ENCODE peak calls at places on chromosomes 5 and 9, in six cellular contexts. A is Panc1; O is CD8-positive, alpha-beta T cell; N is endodermal cell; M is adrenal gland; I is kidney epithelial cell. U is an unnamed sample.
A peak's percentile ranks its signal among the peaks of the same experiment; 100 is the strongest.

GRCh38 chr9:122808141-122808540 is 8.2 kb downstream of the OR1K1 start:
- DNase-seq in N (no peak), I (no peak), A (no peak), M (no peak), O (no peak), U (no peak)

GRCh38 chr5:128825826-128826225 is 139.5 kb upstream of the SLC27A6 start:
- DNase-seq in I (no peak), M (peak; percentile 16), O (no peak), N (no peak), A (no peak), U (peak; percentile 59)

GRCh38 chr9:78811562-78812276 is 514.8 kb downstream of the PSAT1 start:
- DNase-seq in M (no peak), A (no peak), N (no peak), O (no peak), I (no peak), U (peak; percentile 35)

GRCh38 chr5:158590936-158591863 is 508.5 kb downstream of the EBF1 start:
- DNase-seq in N (peak; percentile 85), A (no peak), O (no peak), I (peak; percentile 21), M (no peak), U (peak; percentile 58)

GRCh38 chr5:89668821-89669220 is 740.7 kb downstream of the CETN3 start:
- DNase-seq in N (no peak), A (no peak), O (no peak), I (no peak), M (no peak), U (no peak)

GRCh38 chr9:109894921-109895758 is 115.1 kb downstream of the PALM2AKAP2 start:
- DNase-seq in N (no peak), I (no peak), O (no peak), M (peak; percentile 4), A (no peak), U (peak; percentile 46)

GRCh38 chr5:61307196-61307590 is 24.9 kb upstream of the ZSWIM6 start:
- DNase-seq in A (no peak), N (no peak), I (no peak), O (no peak), M (no peak), U (no peak)

GRCh38 chr9:104864675-104865104 is 63.3 kb downstream of the ABCA1 start:
- DNase-seq in O (no peak), M (peak; percentile 9), I (no peak), N (no peak), A (no peak), U (peak; percentile 98)

GRCh38 chr9:21096901-21097255 is 19.1 kb upstream of the IFNB1 start:
- DNase-seq in O (no peak), N (no peak), A (no peak), I (no peak), M (no peak), U (peak; percentile 4)

GRCh38 chr5:181188700-181189362 is 16.2 kb downstream of the TRIM7 start:
- DNase-seq in M (peak; percentile 73), O (peak; percentile 84), I (no peak), N (peak; percentile 94), A (no peak), U (peak; percentile 75)

GRCh38 chr5:178786859-178787499 is 56.5 kb upstream of the ZNF354A start:
- DNase-seq in I (peak; percentile 83), N (peak; percentile 23), A (peak; percentile 90), O (no peak), M (no peak), U (peak; percentile 52)

GRCh38 chr5:120502531-120502930 is 38.4 kb downstream of the PRR16 start:
- DNase-seq in M (no peak), I (no peak), O (no peak), N (no peak), A (no peak), U (no peak)

GRCh38 chr5:1468247-1468612 is 23.0 kb upstream of the SLC6A3 start:
- DNase-seq in A (no peak), I (no peak), O (peak; percentile 31), M (peak; percentile 29), N (peak; percentile 89), U (peak; percentile 9)

GRCh38 chr5:73284196-73284795 is 111.3 kb downstream of the TMEM174 start:
- DNase-seq in O (no peak), M (no peak), A (no peak), I (no peak), N (no peak), U (no peak)

GRCh38 chr5:55492449-55492848 is 42.3 kb downstream of the PLPP1 start:
- DNase-seq in A (no peak), I (no peak), O (no peak), N (no peak), M (no peak), U (no peak)

GRCh38 chr5:59661306-59661705 is 232.2 kb downstream of the PDE4D start:
- DNase-seq in O (no peak), M (no peak), N (no peak), A (no peak), I (no peak), U (peak; percentile 6)

GRCh38 chr5:109718216-109718615 is 28.5 kb downstream of the MAN2A1 start:
- DNase-seq in O (no peak), N (no peak), M (no peak), A (no peak), I (no peak), U (no peak)

GRCh38 chr9:24765025-24765756 is 219.5 kb upstream of the IZUMO3 start:
- DNase-seq in O (no peak), M (no peak), N (no peak), A (no peak), I (no peak), U (no peak)

GRCh38 chr9:126788631-126789349 is 16.1 kb upstream of the ZBTB43 start:
- DNase-seq in M (no peak), I (peak; percentile 82), N (no peak), O (no peak), A (no peak), U (peak; percentile 72)

GRCh38 chr5:66769030-66769733 is 173.0 kb downstream of the MAST4 start:
- DNase-seq in N (no peak), A (no peak), O (no peak), I (no peak), M (no peak), U (no peak)

GRCh38 chr5:66769839-66770617 is 173.8 kb downstream of the MAST4 start:
- DNase-seq in A (no peak), I (no peak), N (peak; percentile 90), O (no peak), M (no peak), U (peak; percentile 8)
- TF ChIP-seq CTCF in A (peak; percentile 40), I (peak; percentile 20), N (peak; percentile 84), O (no peak), M (no peak), U (peak; percentile 23)

DNA sequence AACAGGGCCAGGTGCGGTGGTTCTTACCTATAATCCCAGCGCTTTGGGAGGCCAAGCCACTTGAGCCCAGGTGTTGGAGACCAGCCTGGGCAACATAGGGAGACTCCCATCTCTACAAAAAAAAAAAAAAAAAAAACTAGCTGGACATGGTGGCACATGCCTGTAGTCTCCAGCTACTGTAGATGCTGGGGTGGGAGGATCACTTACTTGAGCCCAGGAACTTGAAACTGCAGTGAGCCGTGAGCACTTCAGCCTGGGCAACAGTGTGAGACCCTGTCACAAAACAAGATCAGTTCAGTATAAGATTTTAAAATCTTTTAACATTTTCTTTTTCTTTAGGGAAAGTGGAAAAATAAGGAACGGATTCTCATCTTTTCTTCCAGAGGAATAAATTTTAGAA is 2.5 kb downstream of the BRIX1 start:
- DNase-seq in O (no peak), M (no peak), A (no peak), I (no peak), N (no peak), U (no peak)
- H3K4me3 ChIP-seq in O (no peak overlapping the region), M (no peak overlapping the region), A (no peak overlapping the region), I (no peak overlapping the region), N (peak overlapping the region; percentile 97), U (no peak overlapping the region)

DNA sequence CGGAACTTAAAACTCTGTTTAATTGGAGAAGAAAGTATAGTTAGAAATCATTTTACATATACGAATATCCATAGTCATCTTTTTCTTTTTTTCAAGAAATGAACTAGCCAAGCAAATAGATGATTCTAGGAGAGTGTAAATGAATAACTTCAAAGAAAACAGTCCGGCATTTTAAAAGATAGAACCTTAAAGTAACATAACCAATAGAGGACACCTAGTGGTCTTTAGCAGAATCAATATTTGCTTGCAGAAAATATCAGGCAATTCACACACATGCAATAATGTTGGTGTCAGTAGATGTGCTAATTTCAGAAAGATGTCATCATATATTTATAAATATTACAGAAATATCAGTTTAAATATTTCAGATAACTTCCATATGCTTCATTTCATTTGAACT is 57.1 kb downstream of the HCN1 start:
- DNase-seq in M (no peak), N (no peak), I (no peak), O (no peak), A (no peak), U (peak; percentile 0)
- TF ChIP-seq CTCF in M (no peak), N (peak; percentile 68), I (no peak), O (no peak), A (peak; percentile 21), U (peak; percentile 15)

DNA sequence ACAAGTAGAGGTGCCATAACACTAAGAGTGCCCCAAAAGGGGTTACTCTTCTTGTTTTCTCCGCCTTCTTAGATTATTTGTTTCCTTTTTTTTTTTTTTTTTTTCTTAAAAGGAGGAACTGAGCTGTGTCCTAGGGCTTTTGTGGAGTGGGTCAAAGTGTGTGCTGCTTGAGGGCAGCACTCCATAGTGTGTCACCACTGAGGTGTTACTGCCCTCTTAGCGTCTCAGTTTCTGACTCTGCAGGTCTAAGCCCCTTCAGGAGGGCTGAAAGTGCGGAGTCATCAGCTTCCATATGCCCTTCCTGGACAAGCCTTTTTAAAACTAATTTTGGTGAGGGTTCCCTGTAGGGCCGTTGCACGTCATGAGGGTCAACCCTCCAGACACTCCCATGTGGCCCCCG is 12.6 kb upstream of the NANS start:
- DNase-seq in N (no peak), I (no peak), A (no peak), M (no peak), O (no peak), U (no peak)
- H3K4me3 ChIP-seq in N (no peak overlapping the region), I (no peak overlapping the region), A (no peak overlapping the region), M (no peak overlapping the region), O (no peak overlapping the region), U (no peak overlapping the region)

GRCh38 chr5:57955506-57955905 is 472.9 kb upstream of the ACTBL2 start:
- DNase-seq in A (no peak), O (no peak), I (no peak), N (no peak), M (no peak), U (no peak)
- TF ChIP-seq CTCF in A (no peak), O (no peak), I (no peak), N (no peak), M (no peak), U (no peak)

GRCh38 chr9:134600836-134601638 is 40.6 kb upstream of the COL5A1 start:
- DNase-seq in O (no peak), M (no peak), A (no peak), I (no peak), N (no peak), U (no peak)
- H3K4me3 ChIP-seq in O (no peak overlapping the region), M (no peak overlapping the region), A (no peak overlapping the region), I (no peak overlapping the region), N (no peak overlapping the region), U (no peak overlapping the region)

DNA sequence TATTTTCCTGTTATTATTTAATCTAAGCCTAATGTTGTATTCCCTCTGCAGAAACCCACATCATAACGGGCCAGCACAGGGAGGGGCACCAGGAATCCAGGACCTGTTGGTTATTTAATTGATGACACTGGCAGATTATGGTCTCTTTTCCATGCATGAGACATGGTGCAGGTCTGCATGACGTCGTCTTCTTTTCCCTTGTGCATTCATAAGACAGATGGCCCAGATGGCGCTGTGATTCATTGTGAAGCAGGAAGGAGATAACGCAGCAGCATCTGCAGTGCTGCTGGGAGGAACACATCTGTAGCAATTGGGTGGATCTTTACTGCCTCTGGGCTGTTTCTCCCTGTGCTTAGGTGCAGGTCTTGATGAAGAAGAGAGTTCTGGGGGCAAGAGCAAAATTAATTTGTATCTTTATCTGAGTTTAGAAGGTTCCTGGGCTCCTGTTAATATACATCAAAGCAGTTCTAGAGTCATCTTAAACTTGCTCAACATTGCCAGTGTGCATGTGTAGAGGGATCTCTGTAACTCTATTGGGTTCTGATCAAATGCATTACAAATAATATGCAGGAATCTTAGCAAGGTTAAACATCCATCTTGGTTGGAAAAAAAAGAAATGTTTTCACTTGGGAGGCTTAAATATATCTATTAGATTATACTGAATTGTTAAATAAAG is 176.1 kb downstream of the PCSK1 start:
- DNase-seq in M (peak; percentile 27), O (no peak), N (no peak), I (no peak), A (no peak), U (peak; percentile 97)
- TF ChIP-seq CTCF in M (no peak), O (no peak), N (no peak), I (no peak), A (peak; percentile 9), U (no peak)